ENCODE peak calls at places on chromosomes 2 and 18, in six cellular contexts. One of them, this sample, is unnamed. For H3K4me1, the result is how much of the 10 kb centered on the place peaks cover.

GRCh38 chr2:15673919-15674636 is 82.4 kb downstream of the DDX1 start:
- DNase-seq in heart right ventricle: no peak
- DNase-seq in ovary: no peak
- DNase-seq in body of pancreas: no peak
- DNase-seq in IMR-90: peak
- DNase-seq in pancreas: no peak
- DNase-seq in this sample: no peak

GRCh38 chr2:112541315-112542122 is 746 bp upstream of the POLR1B start:
- DNase-seq in heart right ventricle: peak
- DNase-seq in ovary: peak
- DNase-seq in body of pancreas: peak
- DNase-seq in IMR-90: peak
- DNase-seq in pancreas: peak
- DNase-seq in this sample: peak

GRCh38 chr18:21669736-21670135 is 34.8 kb downstream of the ABHD3 start:
- DNase-seq in heart right ventricle: no peak
- DNase-seq in ovary: no peak
- DNase-seq in body of pancreas: no peak
- DNase-seq in IMR-90: no peak
- DNase-seq in pancreas: no peak
- DNase-seq in this sample: no peak

GRCh38 chr2:155215037-155215707 is 516.7 kb downstream of the KCNJ3 start:
- DNase-seq in heart right ventricle: no peak
- DNase-seq in ovary: no peak
- DNase-seq in body of pancreas: no peak
- DNase-seq in IMR-90: no peak
- DNase-seq in pancreas: no peak
- DNase-seq in this sample: no peak

GRCh38 chr2:176461098-176461497 is 191.9 kb downstream of the MTX2 start:
- DNase-seq in heart right ventricle: peak
- DNase-seq in ovary: no peak
- DNase-seq in body of pancreas: no peak
- DNase-seq in IMR-90: peak
- DNase-seq in pancreas: no peak
- DNase-seq in this sample: no peak

GRCh38 chr2:62467475-62468321 is 38.3 kb downstream of the TMEM17 start:
- DNase-seq in heart right ventricle: no peak
- DNase-seq in ovary: no peak
- DNase-seq in body of pancreas: no peak
- DNase-seq in IMR-90: no peak
- DNase-seq in pancreas: no peak
- DNase-seq in this sample: no peak

GRCh38 chr18:10536270-10536669 is 10.4 kb downstream of the NAPG start:
- DNase-seq in heart right ventricle: no peak
- DNase-seq in ovary: no peak
- DNase-seq in body of pancreas: no peak
- DNase-seq in IMR-90: peak
- DNase-seq in pancreas: no peak
- DNase-seq in this sample: no peak

GRCh38 chr2:135997380-135997779 is 12.0 kb upstream of the DARS1 start:
- DNase-seq in heart right ventricle: no peak
- DNase-seq in ovary: no peak
- DNase-seq in body of pancreas: no peak
- DNase-seq in IMR-90: no peak
- DNase-seq in pancreas: no peak
- DNase-seq in this sample: peak

GRCh38 chr2:15846626-15847025 is 93.7 kb upstream of the MYCN start:
- DNase-seq in heart right ventricle: no peak
- DNase-seq in ovary: no peak
- DNase-seq in body of pancreas: no peak
- DNase-seq in IMR-90: no peak
- DNase-seq in pancreas: no peak
- DNase-seq in this sample: no peak

GRCh38 chr18:53991202-53991601 is 233.3 kb downstream of the MBD2 start:
- DNase-seq in heart right ventricle: no peak
- DNase-seq in ovary: no peak
- DNase-seq in body of pancreas: no peak
- DNase-seq in IMR-90: no peak
- DNase-seq in pancreas: no peak
- DNase-seq in this sample: no peak

GRCh38 chr2:237164474-237165047 is 78.9 kb downstream of the COPS8 start:
- DNase-seq in heart right ventricle: no peak
- DNase-seq in ovary: no peak
- DNase-seq in body of pancreas: no peak
- DNase-seq in IMR-90: no peak
- DNase-seq in pancreas: no peak
- DNase-seq in this sample: no peak

GRCh38 chr2:214376631-214377624 is 33.9 kb upstream of the VWC2L start:
- DNase-seq in heart right ventricle: no peak
- DNase-seq in ovary: no peak
- DNase-seq in body of pancreas: no peak
- DNase-seq in IMR-90: peak
- DNase-seq in pancreas: no peak
- DNase-seq in this sample: no peak

GRCh38 chr2:157443795-157444642 is at the start of gene CYTIP:
- DNase-seq in heart right ventricle: peak
- DNase-seq in ovary: no peak
- DNase-seq in body of pancreas: peak
- DNase-seq in IMR-90: no peak
- DNase-seq in pancreas: no peak
- DNase-seq in this sample: no peak

GRCh38 chr2:197191177-197191947 is 119.2 kb downstream of the ANKRD44 start:
- DNase-seq in heart right ventricle: no peak
- DNase-seq in ovary: no peak
- DNase-seq in body of pancreas: no peak
- DNase-seq in IMR-90: peak
- DNase-seq in pancreas: no peak
- DNase-seq in this sample: no peak

GRCh38 chr2:31319391-31320175 is 85.6 kb downstream of the EHD3 start:
- DNase-seq in heart right ventricle: no peak
- DNase-seq in ovary: no peak
- DNase-seq in body of pancreas: no peak
- DNase-seq in IMR-90: peak
- DNase-seq in pancreas: no peak
- DNase-seq in this sample: no peak

GRCh38 chr2:72155151-72155550 is 7.5 kb upstream of the CYP26B1 start:
- DNase-seq in heart right ventricle: no peak
- DNase-seq in ovary: no peak
- DNase-seq in body of pancreas: no peak
- DNase-seq in IMR-90: no peak
- DNase-seq in pancreas: no peak
- DNase-seq in this sample: no peak

GRCh38 chr2:20071397-20072383 is 20.3 kb upstream of the LAPTM4A start:
- DNase-seq in heart right ventricle: peak
- DNase-seq in ovary: peak
- DNase-seq in body of pancreas: peak
- DNase-seq in IMR-90: peak
- DNase-seq in pancreas: peak
- DNase-seq in this sample: no peak

GRCh38 chr2:113024730-113025129 is 19.5 kb downstream of the IL36A start:
- DNase-seq in heart right ventricle: no peak
- DNase-seq in ovary: no peak
- DNase-seq in body of pancreas: no peak
- DNase-seq in IMR-90: no peak
- DNase-seq in pancreas: no peak
- DNase-seq in this sample: no peak

GRCh38 chr2:66665124-66665984 is 230.4 kb downstream of the MEIS1 start:
- DNase-seq in heart right ventricle: no peak
- DNase-seq in ovary: no peak
- DNase-seq in body of pancreas: no peak
- DNase-seq in IMR-90: peak
- DNase-seq in pancreas: no peak
- DNase-seq in this sample: no peak

GRCh38 chr18:42137671-42138375 is 182.8 kb downstream of the PIK3C3 start:
- DNase-seq in heart right ventricle: no peak
- DNase-seq in ovary: no peak
- DNase-seq in body of pancreas: no peak
- DNase-seq in IMR-90: no peak
- DNase-seq in pancreas: no peak
- DNase-seq in this sample: no peak

GRCh38 chr2:85243101-85244072 is 84.4 kb downstream of the TGOLN2 start:
- DNase-seq in heart right ventricle: peak
- DNase-seq in ovary: peak
- DNase-seq in body of pancreas: peak
- DNase-seq in IMR-90: no peak
- DNase-seq in pancreas: peak
- DNase-seq in this sample: peak

GRCh38 chr2:25347205-25347815 is 5.6 kb upstream of the DNMT3A start:
- DNase-seq in heart right ventricle: no peak
- DNase-seq in ovary: no peak
- DNase-seq in body of pancreas: no peak
- DNase-seq in IMR-90: peak
- DNase-seq in pancreas: no peak
- DNase-seq in this sample: no peak

GRCh38 chr2:147214900-147215299 is 629.9 kb upstream of the ACVR2A start:
- DNase-seq in heart right ventricle: no peak
- DNase-seq in ovary: no peak
- DNase-seq in body of pancreas: no peak
- DNase-seq in IMR-90: no peak
- DNase-seq in pancreas: no peak
- DNase-seq in this sample: no peak

GRCh38 chr2:240255165-240255491 is 114.7 kb upstream of the OTOS start:
- DNase-seq in heart right ventricle: no peak
- DNase-seq in ovary: no peak
- DNase-seq in body of pancreas: no peak
- DNase-seq in IMR-90: no peak
- DNase-seq in pancreas: no peak
- DNase-seq in this sample: peak

GRCh38 chr2:205730701-205731271 is 48.5 kb downstream of the NRP2 start:
- DNase-seq in heart right ventricle: no peak
- DNase-seq in ovary: no peak
- DNase-seq in body of pancreas: no peak
- DNase-seq in IMR-90: peak
- DNase-seq in pancreas: no peak
- DNase-seq in this sample: no peak

GRCh38 chr2:227853204-227853629 is 18.2 kb upstream of the DAW1 start:
- DNase-seq in heart right ventricle: no peak
- DNase-seq in ovary: no peak
- DNase-seq in body of pancreas: peak
- DNase-seq in IMR-90: peak
- DNase-seq in pancreas: no peak
- DNase-seq in this sample: no peak

GRCh38 chr2:20350105-20350712 is 435 bp downstream of the PUM2 start:
- DNase-seq in heart right ventricle: peak
- DNase-seq in ovary: peak
- DNase-seq in body of pancreas: peak
- DNase-seq in IMR-90: no peak
- DNase-seq in pancreas: no peak
- DNase-seq in this sample: peak

GRCh38 chr18:77374106-77374505 is 124.5 kb downstream of the GALR1 start:
- DNase-seq in heart right ventricle: no peak
- DNase-seq in ovary: peak
- DNase-seq in body of pancreas: no peak
- DNase-seq in IMR-90: no peak
- DNase-seq in pancreas: no peak
- DNase-seq in this sample: no peak

GRCh38 chr2:239321596-239322413 is 79.0 kb downstream of the HDAC4 start:
- DNase-seq in heart right ventricle: peak
- DNase-seq in ovary: no peak
- DNase-seq in body of pancreas: no peak
- DNase-seq in IMR-90: no peak
- DNase-seq in pancreas: no peak
- DNase-seq in this sample: no peak

GRCh38 chr2:99608861-99609260 is 119.0 kb upstream of the REV1 start:
- DNase-seq in heart right ventricle: no peak
- DNase-seq in ovary: no peak
- DNase-seq in body of pancreas: no peak
- DNase-seq in IMR-90: no peak
- DNase-seq in pancreas: no peak
- DNase-seq in this sample: no peak

GRCh38 chr18:30280861-30281470 is 761.6 kb downstream of the DSC3 start:
- DNase-seq in heart right ventricle: peak
- DNase-seq in ovary: no peak
- DNase-seq in body of pancreas: peak
- DNase-seq in IMR-90: peak
- DNase-seq in pancreas: no peak
- DNase-seq in this sample: no peak
- H3K4me3 ChIP-seq in heart right ventricle: no peak
- H3K4me3 ChIP-seq in ovary: no peak
- H3K4me3 ChIP-seq in body of pancreas: no peak
- H3K4me3 ChIP-seq in IMR-90: no peak
- H3K4me3 ChIP-seq in pancreas: no peak
- H3K4me3 ChIP-seq in this sample: no peak

GRCh38 chr18:69754108-69754507 is 193.6 kb downstream of the CD226 start:
- DNase-seq in heart right ventricle: no peak
- DNase-seq in ovary: no peak
- DNase-seq in body of pancreas: no peak
- DNase-seq in IMR-90: no peak
- DNase-seq in pancreas: no peak
- DNase-seq in this sample: no peak
- H3K27ac ChIP-seq in heart right ventricle: no peak
- H3K27ac ChIP-seq in ovary: no peak
- H3K27ac ChIP-seq in body of pancreas: no peak
- H3K27ac ChIP-seq in IMR-90: no peak
- H3K27ac ChIP-seq in pancreas: no peak
- H3K27ac ChIP-seq in this sample: no peak

DNA sequence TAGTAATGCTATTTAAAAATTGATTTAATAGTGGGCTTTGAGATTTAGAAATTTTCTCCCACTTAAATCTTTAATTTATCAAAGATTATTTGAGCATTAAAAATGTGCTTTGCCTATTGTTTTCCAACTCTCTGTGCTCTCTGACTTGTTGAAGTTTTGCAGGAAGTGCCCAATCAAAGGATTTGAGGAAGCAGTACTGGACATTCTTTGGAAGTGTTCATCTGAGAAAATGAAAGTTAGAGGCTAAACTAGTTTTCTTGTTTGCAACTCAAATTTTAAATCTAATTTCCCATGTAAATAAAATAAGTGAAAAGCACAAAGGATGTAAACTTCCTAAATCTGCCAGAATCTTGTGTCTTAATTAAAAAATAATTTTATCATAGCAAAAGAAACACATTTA is 89.1 kb downstream of the CAMKMT start:
- DNase-seq in heart right ventricle: no peak
- DNase-seq in ovary: no peak
- DNase-seq in body of pancreas: no peak
- DNase-seq in IMR-90: no peak
- DNase-seq in pancreas: no peak
- DNase-seq in this sample: no peak
- H3K4me1 ChIP-seq in heart right ventricle: under half
- H3K4me1 ChIP-seq in ovary: under half
- H3K4me1 ChIP-seq in body of pancreas: under half
- H3K4me1 ChIP-seq in IMR-90: under half
- H3K4me1 ChIP-seq in pancreas: under half
- H3K4me1 ChIP-seq in this sample: under half

DNA sequence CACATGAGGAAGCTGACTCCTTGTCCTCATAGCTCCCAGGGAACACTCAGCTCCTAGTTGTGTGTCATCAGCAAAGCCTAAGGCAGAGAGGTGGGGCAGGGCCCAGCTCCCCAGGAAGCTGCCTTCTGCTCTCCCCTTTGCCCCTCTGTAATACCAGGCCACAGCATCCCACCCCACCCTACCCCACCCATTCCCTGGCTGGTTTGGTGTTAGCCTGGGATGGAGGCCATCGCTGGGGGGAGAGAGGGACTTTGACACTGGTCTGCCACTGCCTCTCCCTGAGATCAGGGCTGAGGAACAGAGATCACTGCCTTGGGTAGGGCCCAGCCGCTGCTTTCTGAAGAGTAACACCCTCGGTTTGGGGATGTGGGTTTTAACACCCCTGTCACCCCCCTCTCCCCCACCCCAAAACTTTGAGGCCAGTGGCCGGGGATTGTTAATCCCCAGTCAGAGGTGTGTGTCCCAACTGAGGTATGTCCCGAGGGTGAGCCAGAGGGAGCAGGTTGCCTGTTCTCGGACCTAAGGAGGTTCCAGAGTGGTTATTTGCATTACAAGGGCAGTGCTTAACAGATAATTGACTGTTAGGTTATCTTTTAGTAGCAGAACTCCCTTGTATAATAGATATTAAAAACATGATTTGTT is 41.4 kb downstream of the TET3 start:
- DNase-seq in heart right ventricle: no peak
- DNase-seq in ovary: no peak
- DNase-seq in body of pancreas: no peak
- DNase-seq in IMR-90: peak
- DNase-seq in pancreas: no peak
- DNase-seq in this sample: no peak
- H3K4me3 ChIP-seq in heart right ventricle: no peak
- H3K4me3 ChIP-seq in ovary: no peak
- H3K4me3 ChIP-seq in body of pancreas: no peak
- H3K4me3 ChIP-seq in IMR-90: no peak
- H3K4me3 ChIP-seq in pancreas: no peak
- H3K4me3 ChIP-seq in this sample: no peak

This sample was measured in aorta.